ENCODE peak calls at places on chromosomes 11 and 22, in five cellular contexts. D, Y, L, C and B are unnamed samples.

GRCh38 chr11:75265851-75266531 is 25.4 kb downstream of the TPBGL start:
- DNase-seq in L (no peak), C (no peak), Y (no peak), D (no peak), B (peak; percentile 15)

GRCh38 chr22:37806409-37807338 is 1.1 kb upstream of the GCAT start:
- DNase-seq in Y (no peak), C (no peak), D (no peak), L (peak; percentile 17), B (no peak)

GRCh38 chr11:87866951-87867350 is 308.3 kb downstream of the RAB38 start:
- DNase-seq in Y (no peak), D (no peak), L (no peak), C (no peak), B (no peak)

GRCh38 chr11:99901175-99901574 is 785.9 kb upstream of the ARHGAP42 start:
- DNase-seq in D (no peak), Y (no peak), C (no peak), L (no peak), B (no peak)

GRCh38 chr11:124920870-124921609 is 2.0 kb downstream of the HEPN1 start:
- DNase-seq in D (peak; percentile 22), C (peak; percentile 85), Y (peak; percentile 70), L (peak; percentile 48), B (no peak)

GRCh38 chr11:115941481-115941993 is 437.3 kb upstream of the CADM1 start:
- DNase-seq in C (no peak), L (peak; percentile 100), D (no peak), Y (no peak), B (no peak)

GRCh38 chr11:32511926-32512325 is 71.7 kb upstream of the EIF3M start:
- DNase-seq in D (no peak), Y (no peak), C (no peak), L (no peak), B (no peak)

GRCh38 chr11:103450241-103450640 is 341.0 kb downstream of the DYNC2H1 start:
- DNase-seq in D (no peak), Y (no peak), L (no peak), C (no peak), B (no peak)

GRCh38 chr11:64716471-64717267 is 6.3 kb downstream of the NRXN2 start:
- DNase-seq in L (no peak), C (no peak), D (no peak), Y (no peak), B (no peak)

GRCh38 chr11:17778352-17778751 is 43.8 kb downstream of the KCNC1 start:
- DNase-seq in C (no peak), Y (no peak), D (no peak), L (no peak), B (no peak)

GRCh38 chr11:83020942-83021779 is 50.5 kb downstream of the RAB30 start:
- DNase-seq in C (no peak), Y (no peak), L (no peak), D (no peak), B (no peak)

GRCh38 chr11:83574516-83574915 is 288.3 kb upstream of the CCDC90B start:
- DNase-seq in L (no peak), C (no peak), Y (no peak), D (no peak), B (no peak)

GRCh38 chr22:35540600-35541253 is at the start of gene RASD2:
- DNase-seq in D (no peak), L (no peak), C (peak; percentile 43), Y (peak; percentile 34), B (no peak)

GRCh38 chr11:37657645-37658044 is 1059.6 kb upstream of the RAG2 start:
- DNase-seq in L (no peak), C (no peak), D (no peak), Y (no peak), B (no peak)